ENCODE peak calls at places on chromosome 21, in nine cellular contexts. One of them, this sample, is unnamed.

GRCh38 chr21:37263827-37264226 is 3.3 kb downstream of the VPS26C start:
- DNase-seq in GM04504: no peak
- DNase-seq in PC-3: no peak
- DNase-seq in GM20000: no peak
- DNase-seq in SJSA1: no peak
- DNase-seq in choroid plexus epithelial cell: peak
- DNase-seq in HFF-Myc: no peak
- DNase-seq in Right ventricle myocardium inferior: no peak
- DNase-seq in NAMALWA: no peak
- DNase-seq in this sample: no peak

GRCh38 chr21:46326110-46326703 is 2.3 kb downstream of the PCNT start:
- DNase-seq in GM04504: no peak
- DNase-seq in PC-3: peak
- DNase-seq in GM20000: no peak
- DNase-seq in SJSA1: no peak
- DNase-seq in choroid plexus epithelial cell: no peak
- DNase-seq in HFF-Myc: no peak
- DNase-seq in Right ventricle myocardium inferior: peak
- DNase-seq in NAMALWA: no peak
- DNase-seq in this sample: no peak

GRCh38 chr21:44526096-44526997 is 13.6 kb downstream of the KRTAP10-1 start:
- DNase-seq in GM04504: no peak
- DNase-seq in PC-3: no peak
- DNase-seq in GM20000: no peak
- DNase-seq in SJSA1: no peak
- DNase-seq in choroid plexus epithelial cell: no peak
- DNase-seq in HFF-Myc: no peak
- DNase-seq in Right ventricle myocardium inferior: no peak
- DNase-seq in NAMALWA: no peak
- DNase-seq in this sample: no peak

GRCh38 chr21:15850645-15851044 is 120.9 kb downstream of the USP25 start:
- DNase-seq in GM04504: no peak
- DNase-seq in PC-3: peak
- DNase-seq in GM20000: no peak
- DNase-seq in SJSA1: no peak
- DNase-seq in choroid plexus epithelial cell: peak
- DNase-seq in HFF-Myc: no peak
- DNase-seq in Right ventricle myocardium inferior: no peak
- DNase-seq in NAMALWA: no peak
- DNase-seq in this sample: no peak

GRCh38 chr21:37006521-37007291 is at the start of gene RIPPLY3:
- DNase-seq in GM04504: no peak
- DNase-seq in PC-3: peak
- DNase-seq in GM20000: peak
- DNase-seq in SJSA1: no peak
- DNase-seq in choroid plexus epithelial cell: peak
- DNase-seq in HFF-Myc: no peak
- DNase-seq in Right ventricle myocardium inferior: no peak
- DNase-seq in NAMALWA: no peak
- DNase-seq in this sample: no peak

GRCh38 chr21:25607151-25607811 is at the start of gene MRPL39:
- DNase-seq in GM04504: peak
- DNase-seq in PC-3: peak
- DNase-seq in GM20000: peak
- DNase-seq in SJSA1: peak
- DNase-seq in choroid plexus epithelial cell: peak
- DNase-seq in HFF-Myc: peak
- DNase-seq in Right ventricle myocardium inferior: peak
- DNase-seq in NAMALWA: peak
- DNase-seq in this sample: peak

GRCh38 chr21:28959367-28960099 is 33.1 kb downstream of the LTN1 start:
- DNase-seq in GM04504: no peak
- DNase-seq in PC-3: peak
- DNase-seq in GM20000: no peak
- DNase-seq in SJSA1: no peak
- DNase-seq in choroid plexus epithelial cell: peak
- DNase-seq in HFF-Myc: peak
- DNase-seq in Right ventricle myocardium inferior: no peak
- DNase-seq in NAMALWA: no peak
- DNase-seq in this sample: peak

GRCh38 chr21:42426424-42426823 is 22.7 kb downstream of the UBASH3A start:
- DNase-seq in GM04504: no peak
- DNase-seq in PC-3: no peak
- DNase-seq in GM20000: peak
- DNase-seq in SJSA1: no peak
- DNase-seq in choroid plexus epithelial cell: no peak
- DNase-seq in HFF-Myc: no peak
- DNase-seq in Right ventricle myocardium inferior: no peak
- DNase-seq in NAMALWA: no peak
- DNase-seq in this sample: no peak

GRCh38 chr21:37233551-37234146 is 33.5 kb downstream of the VPS26C start:
- DNase-seq in GM04504: no peak
- DNase-seq in PC-3: no peak
- DNase-seq in GM20000: no peak
- DNase-seq in SJSA1: no peak
- DNase-seq in choroid plexus epithelial cell: no peak
- DNase-seq in HFF-Myc: no peak
- DNase-seq in Right ventricle myocardium inferior: no peak
- DNase-seq in NAMALWA: no peak
- DNase-seq in this sample: no peak

GRCh38 chr21:44423941-44424607 is 31.2 kb upstream of the LRRC3 start:
- DNase-seq in GM04504: no peak
- DNase-seq in PC-3: no peak
- DNase-seq in GM20000: no peak
- DNase-seq in SJSA1: peak
- DNase-seq in choroid plexus epithelial cell: no peak
- DNase-seq in HFF-Myc: no peak
- DNase-seq in Right ventricle myocardium inferior: peak
- DNase-seq in NAMALWA: no peak
- DNase-seq in this sample: no peak

GRCh38 chr21:15725949-15726348 is 3.8 kb upstream of the USP25 start:
- DNase-seq in GM04504: no peak
- DNase-seq in PC-3: no peak
- DNase-seq in GM20000: no peak
- DNase-seq in SJSA1: no peak
- DNase-seq in choroid plexus epithelial cell: no peak
- DNase-seq in HFF-Myc: no peak
- DNase-seq in Right ventricle myocardium inferior: no peak
- DNase-seq in NAMALWA: no peak
- DNase-seq in this sample: no peak

GRCh38 chr21:34835526-34835925 is 166.7 kb downstream of the CLIC6 start:
- DNase-seq in GM04504: peak
- DNase-seq in PC-3: no peak
- DNase-seq in GM20000: no peak
- DNase-seq in SJSA1: no peak
- DNase-seq in choroid plexus epithelial cell: peak
- DNase-seq in HFF-Myc: no peak
- DNase-seq in Right ventricle myocardium inferior: no peak
- DNase-seq in NAMALWA: no peak
- DNase-seq in this sample: no peak

GRCh38 chr21:18914570-18914969 is 511.0 kb upstream of the TMPRSS15 start:
- DNase-seq in GM04504: no peak
- DNase-seq in PC-3: no peak
- DNase-seq in GM20000: no peak
- DNase-seq in SJSA1: no peak
- DNase-seq in choroid plexus epithelial cell: no peak
- DNase-seq in HFF-Myc: no peak
- DNase-seq in Right ventricle myocardium inferior: no peak
- DNase-seq in NAMALWA: no peak
- DNase-seq in this sample: no peak

GRCh38 chr21:44846485-44847260 is 26.8 kb downstream of the PTTG1IP start:
- DNase-seq in GM04504: peak
- DNase-seq in PC-3: peak
- DNase-seq in GM20000: peak
- DNase-seq in SJSA1: no peak
- DNase-seq in choroid plexus epithelial cell: no peak
- DNase-seq in HFF-Myc: no peak
- DNase-seq in Right ventricle myocardium inferior: peak
- DNase-seq in NAMALWA: no peak
- DNase-seq in this sample: peak

GRCh38 chr21:16046625-16047340 is 317.0 kb downstream of the USP25 start:
- DNase-seq in GM04504: peak
- DNase-seq in PC-3: peak
- DNase-seq in GM20000: no peak
- DNase-seq in SJSA1: no peak
- DNase-seq in choroid plexus epithelial cell: peak
- DNase-seq in HFF-Myc: no peak
- DNase-seq in Right ventricle myocardium inferior: no peak
- DNase-seq in NAMALWA: no peak
- DNase-seq in this sample: no peak

GRCh38 chr21:29384608-29385359 is 86.1 kb downstream of the BACH1 start:
- DNase-seq in GM04504: no peak
- DNase-seq in PC-3: no peak
- DNase-seq in GM20000: no peak
- DNase-seq in SJSA1: no peak
- DNase-seq in choroid plexus epithelial cell: no peak
- DNase-seq in HFF-Myc: no peak
- DNase-seq in Right ventricle myocardium inferior: no peak
- DNase-seq in NAMALWA: no peak
- DNase-seq in this sample: no peak

GRCh38 chr21:46325073-46325912 is 1.3 kb downstream of the PCNT start:
- DNase-seq in GM04504: no peak
- DNase-seq in PC-3: peak
- DNase-seq in GM20000: peak
- DNase-seq in SJSA1: peak
- DNase-seq in choroid plexus epithelial cell: peak
- DNase-seq in HFF-Myc: no peak
- DNase-seq in Right ventricle myocardium inferior: peak
- DNase-seq in NAMALWA: peak
- DNase-seq in this sample: no peak

GRCh38 chr21:17139696-17140095 is 373.1 kb upstream of the CXADR start:
- DNase-seq in GM04504: no peak
- DNase-seq in PC-3: no peak
- DNase-seq in GM20000: no peak
- DNase-seq in SJSA1: no peak
- DNase-seq in choroid plexus epithelial cell: peak
- DNase-seq in HFF-Myc: no peak
- DNase-seq in Right ventricle myocardium inferior: no peak
- DNase-seq in NAMALWA: no peak
- DNase-seq in this sample: no peak

GRCh38 chr21:42063578-42064521 is 7.3 kb upstream of the UMODL1 start:
- DNase-seq in GM04504: no peak
- DNase-seq in PC-3: peak
- DNase-seq in GM20000: peak
- DNase-seq in SJSA1: no peak
- DNase-seq in choroid plexus epithelial cell: no peak
- DNase-seq in HFF-Myc: no peak
- DNase-seq in Right ventricle myocardium inferior: peak
- DNase-seq in NAMALWA: peak
- DNase-seq in this sample: no peak

GRCh38 chr21:34994646-34995631 is 54.2 kb downstream of the RUNX1 start:
- DNase-seq in GM04504: no peak
- DNase-seq in PC-3: no peak
- DNase-seq in GM20000: no peak
- DNase-seq in SJSA1: no peak
- DNase-seq in choroid plexus epithelial cell: no peak
- DNase-seq in HFF-Myc: no peak
- DNase-seq in Right ventricle myocardium inferior: no peak
- DNase-seq in NAMALWA: no peak
- DNase-seq in this sample: no peak

GRCh38 chr21:45254557-45254930 is 33.2 kb downstream of the POFUT2 start:
- DNase-seq in GM04504: no peak
- DNase-seq in PC-3: no peak
- DNase-seq in GM20000: no peak
- DNase-seq in SJSA1: no peak
- DNase-seq in choroid plexus epithelial cell: no peak
- DNase-seq in HFF-Myc: no peak
- DNase-seq in Right ventricle myocardium inferior: no peak
- DNase-seq in NAMALWA: no peak
- DNase-seq in this sample: no peak

GRCh38 chr21:37463083-37463780 is 96.7 kb downstream of the DYRK1A start:
- DNase-seq in GM04504: no peak
- DNase-seq in PC-3: peak
- DNase-seq in GM20000: peak
- DNase-seq in SJSA1: no peak
- DNase-seq in choroid plexus epithelial cell: peak
- DNase-seq in HFF-Myc: peak
- DNase-seq in Right ventricle myocardium inferior: no peak
- DNase-seq in NAMALWA: peak
- DNase-seq in this sample: no peak

GRCh38 chr21:34100789-34101188 is 27.4 kb downstream of the MRPS6 start:
- DNase-seq in GM04504: no peak
- DNase-seq in PC-3: no peak
- DNase-seq in GM20000: no peak
- DNase-seq in SJSA1: no peak
- DNase-seq in choroid plexus epithelial cell: no peak
- DNase-seq in HFF-Myc: no peak
- DNase-seq in Right ventricle myocardium inferior: no peak
- DNase-seq in NAMALWA: no peak
- DNase-seq in this sample: no peak

GRCh38 chr21:41024341-41025056 is 143.5 kb upstream of the BACE2 start:
- DNase-seq in GM04504: no peak
- DNase-seq in PC-3: no peak
- DNase-seq in GM20000: no peak
- DNase-seq in SJSA1: no peak
- DNase-seq in choroid plexus epithelial cell: no peak
- DNase-seq in HFF-Myc: no peak
- DNase-seq in Right ventricle myocardium inferior: no peak
- DNase-seq in NAMALWA: no peak
- DNase-seq in this sample: no peak

GRCh38 chr21:39451332-39452206 is at the start of gene SH3BGR:
- DNase-seq in GM04504: no peak
- DNase-seq in PC-3: peak
- DNase-seq in GM20000: no peak
- DNase-seq in SJSA1: no peak
- DNase-seq in choroid plexus epithelial cell: no peak
- DNase-seq in HFF-Myc: no peak
- DNase-seq in Right ventricle myocardium inferior: peak
- DNase-seq in NAMALWA: no peak
- DNase-seq in this sample: no peak

GRCh38 chr21:39675595-39675994 is 62.9 kb downstream of the B3GALT5 start:
- DNase-seq in GM04504: no peak
- DNase-seq in PC-3: no peak
- DNase-seq in GM20000: no peak
- DNase-seq in SJSA1: no peak
- DNase-seq in choroid plexus epithelial cell: no peak
- DNase-seq in HFF-Myc: no peak
- DNase-seq in Right ventricle myocardium inferior: no peak
- DNase-seq in NAMALWA: no peak
- DNase-seq in this sample: no peak

GRCh38 chr21:17402885-17403477 is 109.9 kb upstream of the CXADR start:
- DNase-seq in GM04504: no peak
- DNase-seq in PC-3: no peak
- DNase-seq in GM20000: no peak
- DNase-seq in SJSA1: no peak
- DNase-seq in choroid plexus epithelial cell: peak
- DNase-seq in HFF-Myc: peak
- DNase-seq in Right ventricle myocardium inferior: no peak
- DNase-seq in NAMALWA: no peak
- DNase-seq in this sample: no peak

This sample was measured in epithelial cell of proximal tubule.